ENCODE peak calls at places on chromosomes 6 and 20, in ten cellular contexts. B, S, G, N, Y, A, J, E, Q and P are unnamed samples.
A peak's percentile ranks its signal among the peaks of the same experiment; 100 is the strongest.

GRCh38 chr6:13364842-13365241 is 36.5 kb upstream of the TBC1D7 start:
- DNase-seq in B (no peak), A (no peak), G (no peak), J (no peak), S (no peak), Y (no peak), N (no peak), E (no peak), Q (no peak), P (no peak)

GRCh38 chr6:156582509-156582992 is 194.6 kb upstream of the ARID1B start:
- DNase-seq in B (no peak), Y (no peak), Q (no peak), N (peak; percentile 98), A (no peak), S (no peak), E (no peak), G (no peak), J (no peak), P (no peak)

GRCh38 chr6:129212081-129212480 is 329.1 kb downstream of the LAMA2 start:
- DNase-seq in Y (no peak), B (no peak), S (peak; percentile 92), Q (no peak), A (no peak), G (no peak), E (no peak), N (no peak), J (no peak), P (no peak)

GRCh38 chr20:41480054-41480770 is 113.6 kb upstream of the EMILIN3 start:
- DNase-seq in S (peak; percentile 21), G (no peak), B (no peak), J (no peak), A (no peak), E (no peak), Y (no peak), N (no peak), Q (peak; percentile 66), P (no peak)

GRCh38 chr6:73733791-73734190 is 37.8 kb downstream of the CD109 start:
- DNase-seq in Y (no peak), S (no peak), N (no peak), A (no peak), E (no peak), B (no peak), J (no peak), G (no peak), Q (no peak), P (no peak)

GRCh38 chr20:17431621-17432364 is 99.4 kb downstream of the BFSP1 start:
- DNase-seq in B (peak; percentile 18), S (peak; percentile 56), G (peak; percentile 15), N (peak; percentile 68), J (peak; percentile 32), A (peak; percentile 62), Q (peak; percentile 49), Y (peak; percentile 61), E (peak; percentile 77), P (peak; percentile 35)

GRCh38 chr6:71080151-71080550 is 123.3 kb upstream of the B3GAT2 start:
- DNase-seq in G (no peak), A (no peak), E (no peak), Y (no peak), S (no peak), N (no peak), B (no peak), J (no peak), Q (no peak), P (no peak)

GRCh38 chr6:135627092-135627715 is 129.7 kb upstream of the AHI1 start:
- DNase-seq in N (no peak), B (no peak), J (no peak), Q (no peak), E (no peak), S (no peak), G (no peak), Y (no peak), A (no peak), P (no peak)

GRCh38 chr20:63337786-63338420 is 23.2 kb downstream of the CHRNA4 start:
- DNase-seq in J (no peak), Q (no peak), N (no peak), Y (no peak), G (no peak), B (peak; percentile 45), S (no peak), A (no peak), E (no peak), P (no peak)

GRCh38 chr6:7042654-7043545 is 64.9 kb upstream of the RREB1 start:
- DNase-seq in Y (no peak), S (no peak), Q (peak; percentile 4), J (no peak), E (no peak), G (no peak), A (no peak), N (no peak), B (peak; percentile 1), P (no peak)

GRCh38 chr6:25014806-25015560 is 79.2 kb upstream of the RIPOR2 start:
- DNase-seq in Y (no peak), A (no peak), S (peak; percentile 81), N (peak; percentile 67), B (peak; percentile 77), E (no peak), G (no peak), J (no peak), Q (peak; percentile 54), P (no peak)

GRCh38 chr6:4935981-4936680 is 67.7 kb downstream of the RPP40 start:
- DNase-seq in S (no peak), J (no peak), E (no peak), G (no peak), Y (no peak), Q (no peak), N (no peak), A (peak; percentile 97), B (no peak), P (no peak)

GRCh38 chr6:133951881-133952814 is 876 bp upstream of the TBPL1 start:
- DNase-seq in S (peak; percentile 77), A (peak; percentile 69), Y (peak; percentile 51), B (peak; percentile 80), Q (peak; percentile 80), G (peak; percentile 73), E (peak; percentile 66), J (peak; percentile 15), N (peak; percentile 45), P (peak; percentile 42)

GRCh38 chr20:19406371-19406770 is 193.9 kb downstream of the SLC24A3 start:
- DNase-seq in N (no peak), S (peak; percentile 44), B (no peak), A (no peak), J (no peak), Q (no peak), E (no peak), Y (no peak), G (no peak), P (no peak)

GRCh38 chr6:79467716-79468115 is 69.5 kb downstream of the LCA5 start:
- DNase-seq in S (peak; percentile 47), E (no peak), N (no peak), B (peak; percentile 32), Q (no peak), J (no peak), Y (no peak), A (no peak), G (no peak), P (no peak)

GRCh38 chr20:14148042-14148441 is 152.7 kb downstream of the MACROD2 start:
- DNase-seq in Y (no peak), A (no peak), B (peak; percentile 53), J (no peak), N (no peak), Q (no peak), E (no peak), S (no peak), G (no peak), P (no peak)

GRCh38 chr6:105609375-105609991 is 206.6 kb upstream of the PREP start:
- DNase-seq in Y (no peak), S (peak; percentile 92), N (no peak), B (peak; percentile 86), E (no peak), G (no peak), Q (peak; percentile 97), A (peak; percentile 44), J (no peak), P (no peak)

GRCh38 chr6:158481612-158482473 is 78.0 kb upstream of the TMEM181 start:
- DNase-seq in J (no peak), A (no peak), B (peak; percentile 61), E (no peak), Y (no peak), S (peak; percentile 92), Q (peak; percentile 84), N (no peak), G (no peak), P (no peak)

GRCh38 chr6:153947817-153948447 is 91.1 kb upstream of the OPRM1 start:
- DNase-seq in G (no peak), N (no peak), S (peak; percentile 0), A (peak; percentile 56), B (peak; percentile 46), Q (no peak), J (no peak), E (peak; percentile 44), Y (peak; percentile 5), P (peak; percentile 9)

GRCh38 chr6:162733489-162733888 is 5.7 kb downstream of the PACRG start:
- DNase-seq in J (no peak), Y (peak; percentile 10), Q (no peak), E (no peak), B (no peak), N (no peak), A (no peak), S (no peak), G (no peak), P (no peak)

GRCh38 chr6:143059616-143060353 is 904 bp upstream of the AIG1 start:
- DNase-seq in S (peak; percentile 80), E (no peak), Y (peak; percentile 22), G (no peak), B (peak; percentile 44), Q (peak; percentile 75), N (no peak), A (no peak), J (no peak), P (no peak)

GRCh38 chr6:145903356-145904102 is 60.6 kb downstream of the SHPRH start:
- DNase-seq in A (no peak), J (no peak), B (peak; percentile 24), Y (no peak), N (no peak), E (no peak), S (peak; percentile 73), Q (no peak), G (no peak), P (no peak)

GRCh38 chr20:57514273-57514751 is 10.6 kb downstream of the CTCFL start:
- DNase-seq in B (peak; percentile 62), G (no peak), Y (peak; percentile 33), A (peak; percentile 86), S (peak; percentile 65), J (no peak), E (peak; percentile 70), Q (peak; percentile 73), N (no peak), P (peak; percentile 37)

GRCh38 chr20:49245921-49246740 is 26.9 kb downstream of the DDX27 start:
- DNase-seq in Y (no peak), S (peak; percentile 70), Q (peak; percentile 76), B (peak; percentile 39), G (peak; percentile 15), E (no peak), J (no peak), A (peak; percentile 70), N (peak; percentile 52), P (no peak)

GRCh38 chr6:149064026-149065017 is 253.2 kb upstream of the TAB2 start:
- DNase-seq in Q (no peak), S (peak; percentile 22), G (no peak), J (no peak), Y (no peak), B (no peak), E (no peak), A (no peak), N (no peak), P (no peak)

GRCh38 chr6:164107297-164107995 is 692.9 kb downstream of the QKI start:
- DNase-seq in B (no peak), G (no peak), J (no peak), A (no peak), N (no peak), E (no peak), Q (no peak), Y (no peak), S (no peak), P (no peak)

GRCh38 chr6:132669690-132670291 is 10.8 kb upstream of the TAAR1 start:
- DNase-seq in N (peak; percentile 34), E (no peak), Q (peak; percentile 59), Y (no peak), A (peak; percentile 60), S (peak; percentile 25), B (no peak), J (no peak), G (no peak), P (no peak)

GRCh38 chr6:106117579-106117978 is 31.4 kb downstream of the PRDM1 start:
- DNase-seq in G (no peak), B (no peak), E (no peak), Q (no peak), Y (peak; percentile 63), S (no peak), N (no peak), J (no peak), A (no peak), P (no peak)